ENCODE peak calls at places on chromosomes 4 and X, in four cellular contexts. Q is adrenal gland, U is nephron progenitor cell, V is mucosa of descending colon. E is an unnamed sample.

GRCh38 chr4:163404570-163404969 is 60.9 kb downstream of the NPY5R start:
- DNase-seq in U (no peak), V (no peak), Q (no peak), E (no peak)

GRCh38 chrX:108267561-108267960 is 170.7 kb downstream of the COL4A6 start:
- DNase-seq in Q (no peak), V (no peak), U (no peak), E (no peak)

GRCh38 chr4:137703225-137703624 is 170.9 kb upstream of the PCDH18 start:
- DNase-seq in U (no peak), Q (no peak), V (no peak), E (no peak)

GRCh38 chr4:152310223-152310622 is 225.7 kb downstream of the FBXW7 start:
- DNase-seq in U (no peak), Q (no peak), V (no peak), E (no peak)

GRCh38 chr4:40196724-40197281 is at the start of gene RHOH:
- DNase-seq in Q (no peak), V (no peak), U (no peak), E (no peak)

GRCh38 chr4:182179105-182179504 is 64.1 kb upstream of the TENM3 start:
- DNase-seq in Q (no peak), V (no peak), U (no peak), E (peak; percentile 22)

GRCh38 chr4:71814433-71814832 is 30.6 kb upstream of the GC start:
- DNase-seq in V (no peak), Q (no peak), U (peak; percentile 35), E (no peak)

GRCh38 chr4:24594887-24595286 is 10.5 kb upstream of the DHX15 start:
- DNase-seq in U (no peak), Q (no peak), V (no peak), E (no peak)

GRCh38 chr4:38424171-38424871 is 239.7 kb upstream of the KLF3 start:
- DNase-seq in U (peak; percentile 31), Q (peak; percentile 64), V (peak; percentile 64), E (no peak)

GRCh38 chr4:59409647-59410046 is 1790.5 kb upstream of the ADGRL3 start:
- DNase-seq in Q (no peak), U (no peak), V (no peak), E (no peak)

GRCh38 chrX:121333942-121334341 is 286.5 kb downstream of the GLUD2 start:
- DNase-seq in V (no peak), U (no peak), Q (no peak), E (no peak)

GRCh38 chr4:3462790-3463415 is at the start of gene DOK7:
- DNase-seq in Q (peak; percentile 52), V (peak; percentile 45), U (peak; percentile 80), E (peak; percentile 56)

GRCh38 chr4:6221851-6222760 is 21.8 kb upstream of the JAKMIP1 start:
- DNase-seq in Q (no peak), V (peak; percentile 31), U (peak; percentile 83), E (peak; percentile 85)

GRCh38 chrX:139724626-139725025 is 16.7 kb upstream of the MCF2 start:
- DNase-seq in U (no peak), Q (no peak), V (no peak), E (no peak)

GRCh38 chr4:20219526-20219925 is 32.2 kb upstream of the SLIT2 start:
- DNase-seq in V (no peak), Q (no peak), U (no peak), E (no peak)

GRCh38 chrX:2614911-2615310 is 76.2 kb upstream of the CD99 start:
- DNase-seq in U (no peak), V (no peak), Q (no peak), E (no peak)

GRCh38 chrX:119693032-119693995 is at the start of gene SEPTIN6:
- DNase-seq in V (peak; percentile 88), U (peak; percentile 85), Q (peak; percentile 82), E (peak; percentile 87)

GRCh38 chrX:46204721-46205422 is 340.3 kb downstream of the ZNF674 start:
- DNase-seq in Q (no peak), U (no peak), V (no peak), E (no peak)

GRCh38 chr4:174120446-174121142 is 162.9 kb downstream of the FBXO8 start:
- DNase-seq in Q (peak; percentile 35), U (peak; percentile 56), V (peak; percentile 39), E (peak; percentile 43)

GRCh38 chr4:48254381-48255072 is 15.1 kb downstream of the TEC start:
- DNase-seq in U (no peak), Q (peak; percentile 95), V (no peak), E (no peak)

GRCh38 chrX:34404386-34405070 is 252.6 kb downstream of the TMEM47 start:
- DNase-seq in Q (no peak), V (no peak), U (no peak), E (no peak)

GRCh38 chr4:86554641-86555040 is 39.5 kb upstream of the PTPN13 start:
- DNase-seq in V (no peak), U (no peak), Q (no peak), E (no peak)

GRCh38 chrX:111095974-111096870 is at the start of gene PAK3:
- DNase-seq in Q (peak; percentile 19), V (peak; percentile 46), U (peak; percentile 74), E (peak; percentile 61)

GRCh38 chr4:6250235-6250983 is 19.2 kb upstream of the WFS1 start:
- DNase-seq in Q (no peak), V (peak; percentile 16), U (no peak), E (no peak)

GRCh38 chrX:110341189-110342035 is 17.2 kb upstream of the RTL9 start:
- DNase-seq in V (no peak), U (no peak), Q (no peak), E (no peak)

GRCh38 chr4:181971973-181972372 is 271.2 kb upstream of the TENM3 start:
- DNase-seq in V (no peak), U (no peak), Q (peak; percentile 22), E (no peak)

GRCh38 chr4:185955817-185956542 is 113.0 kb upstream of the TLR3 start:
- DNase-seq in U (peak; percentile 11), V (no peak), Q (no peak), E (peak; percentile 79)

GRCh38 chr4:78057600-78058560 is 757 bp downstream of the FRAS1 start:
- DNase-seq in V (peak; percentile 55), U (peak; percentile 59), Q (peak; percentile 22), E (peak; percentile 60)

GRCh38 chrX:132216806-132217202 is 2.4 kb downstream of the RAP2C start:
- DNase-seq in U (no peak), Q (no peak), V (no peak), E (no peak)

GRCh38 chr4:153371835-153372234 is 27.3 kb downstream of the MND1 start:
- DNase-seq in V (no peak), U (no peak), Q (no peak), E (no peak)

GRCh38 chrX:3129256-3129655 is 88.0 kb downstream of the ARSF start:
- DNase-seq in V (no peak), Q (no peak), U (no peak), E (no peak)

GRCh38 chr4:16659120-16659519 is 239.3 kb downstream of the LDB2 start:
- DNase-seq in U (no peak), Q (no peak), V (no peak), E (no peak)

GRCh38 chr4:16120720-16121119 is 36.9 kb upstream of the PROM1 start:
- DNase-seq in Q (no peak), V (no peak), U (no peak), E (no peak)

GRCh38 chrX:80184854-80185253 is 170.3 kb downstream of the TBX22 start:
- DNase-seq in V (no peak), U (no peak), Q (no peak), E (no peak)

DNA sequence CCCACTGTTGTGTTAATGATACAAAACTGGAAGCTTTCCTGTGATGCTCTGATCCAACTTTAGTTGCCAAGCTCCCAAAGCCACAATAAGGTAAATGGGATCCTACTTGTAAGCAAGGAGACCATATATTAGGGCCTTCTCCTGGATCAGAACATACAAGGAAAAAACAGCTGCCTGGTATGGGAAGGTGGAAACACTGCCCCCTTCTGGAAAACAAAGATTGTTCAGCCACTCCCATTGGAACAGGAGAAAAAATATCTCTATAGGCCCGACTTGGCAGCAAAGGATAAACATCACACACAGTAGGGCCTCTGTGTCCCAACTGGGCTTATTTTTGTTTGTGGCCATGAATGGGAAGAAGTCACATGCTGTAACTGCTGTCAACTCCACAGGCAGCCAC is 166.5 kb downstream of the TBX22 start:
- DNase-seq in V (no peak), U (no peak), Q (no peak), E (no peak)
- TF ChIP-seq CTCF in V (no peak), U (peak; percentile 38), Q (no peak), E (peak; percentile 22)

GRCh38 chr4:100742045-100742444 is 224.2 kb upstream of the EMCN start:
- DNase-seq in Q (no peak), V (no peak), U (no peak), E (no peak)
- TF ChIP-seq CTCF in Q (peak; percentile 36), V (no peak), U (no peak), E (no peak)

GRCh38 chr4:45944000-45944399 is 179.9 kb downstream of the GABRG1 start:
- DNase-seq in V (no peak), Q (no peak), U (no peak), E (no peak)
- TF ChIP-seq CTCF in V (no peak), Q (no peak), U (no peak), E (no peak)

GRCh38 chrX:129754266-129755024 is 15.7 kb downstream of the XPNPEP2 start:
- DNase-seq in V (no peak), Q (no peak), U (no peak), E (no peak)
- TF ChIP-seq CTCF in V (no peak), Q (no peak), U (peak; percentile 36), E (no peak)

DNA sequence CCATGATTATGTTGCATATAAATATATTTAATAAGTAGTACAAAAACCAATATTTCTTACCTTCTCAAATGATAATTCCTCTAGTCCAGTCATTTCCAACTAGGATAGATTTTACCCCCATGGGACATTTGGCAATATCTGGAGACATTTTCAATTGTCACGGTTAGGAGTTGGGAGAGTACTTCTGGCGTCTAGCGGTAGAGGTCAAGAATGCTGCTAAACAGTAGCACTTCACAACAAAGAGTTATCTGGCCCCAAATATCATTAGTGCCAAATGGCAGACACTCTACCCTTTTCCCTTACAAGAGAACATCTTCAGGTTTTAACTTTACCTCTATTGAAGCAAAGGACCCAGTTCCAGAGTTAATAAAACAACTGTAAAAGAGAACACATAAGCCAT is 168.1 kb downstream of the FAT4 start:
- DNase-seq in Q (no peak), U (no peak), V (no peak), E (no peak)
- TF ChIP-seq CTCF in Q (no peak), U (no peak), V (no peak), E (no peak)

GRCh38 chr4:121823505-121824170 is at the start of gene CCNA2:
- DNase-seq in Q (peak; percentile 97), V (peak; percentile 97), U (peak; percentile 95), E (peak; percentile 92)
- TF ChIP-seq CTCF in Q (no peak), V (no peak), U (no peak), E (no peak)

GRCh38 chr4:177671387-177671786 is 229.2 kb upstream of the AGA start:
- DNase-seq in U (no peak), V (no peak), Q (no peak), E (no peak)

GRCh38 chr4:177671845-177672244 is 229.6 kb upstream of the AGA start:
- DNase-seq in V (no peak), Q (no peak), U (no peak), E (no peak)

DNA sequence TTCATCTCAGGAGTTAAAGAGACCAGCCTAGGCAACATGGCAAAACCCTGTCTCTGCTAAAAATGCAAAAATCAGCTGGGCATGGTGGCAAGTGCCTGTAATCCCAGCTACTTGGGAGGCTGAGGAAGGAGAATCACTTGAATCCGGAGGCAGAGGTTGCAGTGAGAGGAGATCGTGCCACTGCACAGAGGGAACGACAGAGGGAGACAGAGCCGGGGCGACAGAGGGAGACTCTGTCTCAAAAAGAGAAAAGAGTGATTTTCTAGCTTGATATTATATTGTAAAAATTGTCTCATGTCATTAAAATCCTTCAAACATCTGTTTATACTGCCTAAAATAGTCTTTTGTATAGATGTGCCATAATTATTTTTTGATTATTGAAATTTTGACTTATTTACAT is 225.4 kb upstream of the AGA start:
- DNase-seq in U (no peak), Q (no peak), V (no peak), E (no peak)
- TF ChIP-seq CTCF in U (no peak), Q (no peak), V (no peak), E (no peak)

E was measured in glutamatergic neuron.